ENCODE peak calls at places on chromosomes 5 and 9, in five cellular contexts. V, P, A, H and D are unnamed samples.

GRCh38 chr5:31806566-31806965 is 167.6 kb downstream of the PDZD2 start:
- DNase-seq in H (no peak), P (no peak), V (no peak), A (no peak), D (no peak)

GRCh38 chr5:57662991-57663390 is 180.4 kb upstream of the ACTBL2 start:
- DNase-seq in A (no peak), P (peak; percentile 43), H (no peak), V (no peak), D (no peak)

GRCh38 chr5:60634054-60634453 is 65.9 kb downstream of the DEPDC1B start:
- DNase-seq in V (no peak), P (no peak), A (no peak), H (no peak), D (no peak)

GRCh38 chr9:11356101-11356500 is 743.3 kb upstream of the PTPRD start:
- DNase-seq in H (no peak), V (no peak), P (no peak), A (no peak), D (no peak)

GRCh38 chr5:150159741-150160179 is 4.1 kb upstream of the PDGFRB start:
- DNase-seq in V (no peak), H (peak; percentile 84), P (peak; percentile 82), A (no peak), D (no peak)

GRCh38 chr5:112143684-112144083 is 275.4 kb downstream of the EPB41L4A start:
- DNase-seq in H (no peak), V (no peak), P (no peak), A (no peak), D (no peak)

GRCh38 chr5:132181011-132181629 is 46.5 kb downstream of the P4HA2 start:
- DNase-seq in A (no peak), V (no peak), H (no peak), P (no peak), D (no peak)

GRCh38 chr5:109769597-109770291 is 80.0 kb downstream of the MAN2A1 start:
- DNase-seq in A (no peak), H (no peak), P (no peak), V (no peak), D (no peak)

GRCh38 chr9:126673689-126674364 is 60.1 kb downstream of the LMX1B start:
- DNase-seq in A (no peak), P (no peak), V (no peak), H (no peak), D (no peak)

GRCh38 chr5:119355244-119355635 is 579 bp upstream of the TNFAIP8 start:
- DNase-seq in A (no peak), H (no peak), P (no peak), V (no peak), D (peak; percentile 70)

GRCh38 chr9:18936094-18936871 is 96.7 kb downstream of the SAXO1 start:
- DNase-seq in V (no peak), A (no peak), H (no peak), P (no peak), D (no peak)

GRCh38 chr5:989961-990530 is 18.6 kb upstream of the NKD2 start:
- DNase-seq in H (no peak), P (peak; percentile 78), A (no peak), V (peak; percentile 73), D (no peak)

GRCh38 chr5:30607301-30607700 is 586.2 kb upstream of the CDH6 start:
- DNase-seq in P (no peak), H (no peak), A (no peak), V (no peak), D (no peak)

DNA sequence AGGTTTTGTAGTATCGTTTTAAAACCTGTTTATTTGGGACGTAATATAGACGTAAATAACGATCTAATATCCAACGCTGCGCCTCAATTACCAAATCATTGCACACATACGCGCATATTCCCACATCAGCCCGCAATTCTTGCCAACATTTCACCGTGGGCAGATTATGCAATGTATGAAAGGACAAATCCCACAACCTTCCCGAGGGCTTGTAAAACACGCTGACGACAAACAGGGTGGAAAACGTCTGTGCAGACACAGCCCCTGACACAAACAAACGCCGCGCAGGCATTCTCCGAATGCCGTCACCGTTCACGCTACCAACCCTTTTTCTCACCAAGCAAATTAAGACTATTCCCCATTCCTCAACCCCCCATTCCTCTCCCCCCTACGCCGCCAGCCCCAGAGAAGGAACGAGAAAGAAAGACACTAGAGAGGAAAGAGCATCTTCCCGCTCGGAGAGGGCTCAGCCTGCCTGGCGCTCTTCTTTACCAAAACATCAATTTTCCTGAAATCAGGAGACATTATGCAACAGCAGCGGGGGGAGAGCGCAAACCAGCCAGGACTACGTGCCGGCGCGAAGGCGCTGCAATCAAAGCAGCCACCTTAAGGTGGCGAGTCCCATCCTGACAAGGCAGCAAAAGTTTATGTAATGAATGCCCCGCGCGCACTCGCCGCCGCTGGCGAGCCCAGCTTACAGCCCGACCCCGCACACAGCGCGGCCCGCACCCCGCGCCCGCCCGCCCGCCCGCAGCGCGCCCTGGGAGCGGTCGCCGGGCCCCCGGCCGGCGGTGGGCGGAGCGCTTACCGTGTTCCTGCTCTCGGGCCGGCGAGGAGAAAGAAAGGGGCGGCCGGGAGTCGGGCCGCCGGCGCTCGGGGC is 560 bp downstream of the NFIL3 start:
- DNase-seq in H (peak; percentile 60), A (no peak), V (peak; percentile 59), P (peak; percentile 52), D (peak; percentile 74)
- TF ChIP-seq CTCF in H (peak; percentile 52), A (no peak), V (no peak), P (peak; percentile 53), D (peak; percentile 30)

DNA sequence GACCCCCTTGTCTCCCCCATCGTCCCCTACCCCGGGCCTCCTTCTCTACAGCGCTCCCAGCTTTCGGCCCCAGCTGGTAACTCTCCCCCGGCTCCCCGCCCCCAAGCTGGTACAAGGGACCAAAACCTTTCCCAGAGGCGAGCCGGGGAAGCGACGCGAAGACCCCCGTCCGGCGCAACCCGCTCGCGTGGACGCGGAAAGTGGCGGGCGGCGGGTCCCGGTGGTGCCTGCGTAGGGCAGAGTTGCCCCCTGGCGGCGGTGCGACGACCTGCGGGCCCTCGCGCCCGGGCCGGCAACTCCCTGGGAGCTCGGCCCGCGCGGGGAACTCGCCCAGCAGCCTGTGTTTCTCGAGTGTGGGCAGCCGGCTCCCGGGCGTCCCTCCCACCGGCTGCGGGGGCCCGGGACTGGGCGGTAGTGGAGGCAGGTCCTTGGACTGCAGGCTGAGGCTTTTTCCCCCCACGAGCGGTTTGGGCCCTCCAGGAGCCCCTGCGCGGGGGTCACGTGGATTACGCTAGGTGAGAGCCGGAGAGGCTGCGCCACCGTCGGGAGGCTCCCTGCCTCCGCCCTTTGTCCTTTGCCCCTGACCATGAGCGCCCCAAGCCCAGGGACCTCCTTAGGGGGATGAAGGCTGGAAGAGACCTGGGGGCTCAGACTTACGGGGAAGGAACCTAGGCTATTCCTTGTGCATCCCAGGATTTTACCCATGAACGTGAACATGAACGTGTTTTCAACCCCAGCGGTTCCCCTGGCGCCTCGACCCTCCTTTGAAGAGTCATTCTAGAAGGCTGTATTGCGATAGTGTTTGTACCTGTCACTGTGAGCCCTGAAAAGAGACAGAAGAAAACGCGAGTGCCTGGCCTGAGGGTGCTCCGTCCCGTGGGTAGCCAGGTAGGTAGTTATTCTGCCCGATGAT is 2.9 kb upstream of the FOXD1 start:
- DNase-seq in H (no peak), P (peak; percentile 38), A (no peak), V (peak; percentile 86), D (peak; percentile 74)
- TF ChIP-seq CTCF in H (no peak), P (peak; percentile 73), A (peak; percentile 37), V (peak; percentile 95), D (peak; percentile 95)

GRCh38 chr5:8907168-8907868 is 638.6 kb downstream of the SEMA5A start:
- DNase-seq in P (no peak), H (peak; percentile 35), V (no peak), A (peak; percentile 34), D (no peak)

GRCh38 chr5:8906303-8906967 is 639.4 kb downstream of the SEMA5A start:
- DNase-seq in H (peak; percentile 83), P (no peak), A (peak; percentile 70), V (no peak), D (no peak)

GRCh38 chr5:8905021-8905420 is 640.9 kb downstream of the SEMA5A start:
- DNase-seq in H (no peak), A (no peak), V (no peak), P (peak; percentile 11), D (no peak)

GRCh38 chr5:8912106-8912505 is 633.8 kb downstream of the SEMA5A start:
- DNase-seq in P (no peak), V (no peak), A (no peak), H (no peak), D (no peak)

GRCh38 chr5:8908055-8908683 is 637.7 kb downstream of the SEMA5A start:
- DNase-seq in P (no peak), H (peak; percentile 61), A (no peak), V (peak; percentile 68), D (peak; percentile 45)
- TF ChIP-seq CTCF in P (peak; percentile 52), H (peak; percentile 91), A (peak; percentile 80), V (peak; percentile 93), D (peak; percentile 72)

GRCh38 chr5:3217114-3217513 is 378.5 kb upstream of the IRX1 start:
- DNase-seq in A (no peak), H (no peak), V (no peak), P (no peak), D (no peak)

GRCh38 chr5:3214396-3214795 is 381.2 kb upstream of the IRX1 start:
- DNase-seq in P (no peak), A (no peak), H (no peak), V (no peak), D (no peak)

GRCh38 chr5:3218096-3218495 is 377.5 kb upstream of the IRX1 start:
- DNase-seq in H (no peak), V (no peak), P (no peak), A (no peak), D (no peak)

GRCh38 chr5:3214838-3215374 is 380.7 kb upstream of the IRX1 start:
- DNase-seq in H (no peak), V (no peak), P (no peak), A (no peak), D (no peak)

DNA sequence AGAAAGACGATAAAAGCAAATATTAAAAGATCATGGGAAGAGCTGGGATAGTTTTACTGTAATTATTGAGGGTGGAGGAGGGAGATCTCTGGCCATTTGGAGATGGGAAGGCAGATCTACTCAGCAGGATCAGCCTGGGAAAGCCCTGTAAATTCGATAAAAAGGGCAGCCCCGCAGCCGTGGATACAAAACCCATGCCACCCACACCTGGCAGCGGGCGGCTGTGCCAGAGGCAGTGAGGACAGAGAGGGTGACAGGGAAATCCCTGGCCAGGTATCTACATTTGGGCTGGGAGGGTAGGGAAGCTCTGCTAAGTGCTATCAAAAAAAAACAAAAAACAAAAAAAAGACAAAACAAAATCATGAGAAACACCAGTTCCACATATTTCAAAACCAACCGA is 379.2 kb upstream of the IRX1 start:
- DNase-seq in A (no peak), V (no peak), H (no peak), P (no peak), D (no peak)
- TF ChIP-seq CTCF in A (no peak), V (no peak), H (no peak), P (no peak), D (no peak)

DNA sequence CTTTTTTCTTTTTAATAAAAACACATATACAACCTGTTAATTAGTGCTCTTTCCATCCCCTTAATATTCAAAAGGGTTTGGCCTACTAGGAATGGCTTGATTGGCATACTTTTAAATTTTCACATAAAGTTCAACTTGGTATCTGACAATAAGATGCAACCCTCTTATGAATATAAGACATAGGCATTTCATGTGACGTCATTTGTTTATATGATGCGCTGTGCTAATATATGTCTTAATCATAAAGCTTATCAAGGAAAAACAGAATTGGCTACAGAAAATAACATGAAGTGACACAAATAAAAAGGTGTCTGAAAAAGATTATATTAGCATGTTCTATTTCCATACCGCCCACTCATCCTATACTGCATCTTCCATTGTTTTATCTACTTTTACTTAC is 1642.4 kb downstream of the EFNA5 start:
- DNase-seq in V (no peak), H (no peak), A (no peak), P (no peak), D (no peak)
- TF ChIP-seq CTCF in V (no peak), H (no peak), A (no peak), P (no peak), D (no peak)

GRCh38 chr9:37262410-37262809 is 142.0 kb downstream of the ZCCHC7 start:
- DNase-seq in A (no peak), H (no peak), P (no peak), V (peak; percentile 20), D (no peak)
- TF ChIP-seq CTCF in A (peak; percentile 61), H (peak; percentile 41), P (peak; percentile 51), V (no peak), D (no peak)

GRCh38 chr9:109705515-109705914 is 74.5 kb upstream of the PALM2AKAP2 start:
- DNase-seq in P (no peak), V (no peak), A (no peak), H (no peak), D (no peak)
- TF ChIP-seq CTCF in P (no peak), V (no peak), A (no peak), H (no peak), D (no peak)